ENCODE peak calls at places on chromosomes 16 and 17, in four cellular contexts. One of them, this sample, is unnamed.

GRCh38 chr17:29210879-29211278 is 30.7 kb upstream of the MYO18A start:
- DNase-seq in activated naive CD4-positive, alpha-beta T cell treated with Interleukin-2 at 50 U/mL for 16 hours: no peak
- DNase-seq in DMS 273 treated with DMSO at 0.1 percent for 48 hours: no peak
- DNase-seq in dermis blood vessel endothelial cell: no peak
- DNase-seq in this sample: peak

GRCh38 chr16:86533076-86533475 is 22.0 kb downstream of the MTHFSD start:
- DNase-seq in dermis blood vessel endothelial cell: no peak
- DNase-seq in DMS 273 treated with DMSO at 0.1 percent for 48 hours: no peak
- DNase-seq in activated naive CD4-positive, alpha-beta T cell treated with Interleukin-2 at 50 U/mL for 16 hours: no peak
- DNase-seq in this sample: no peak

GRCh38 chr17:44333371-44333770 is 8.7 kb upstream of the SLC25A39 start:
- DNase-seq in DMS 273 treated with DMSO at 0.1 percent for 48 hours: no peak
- DNase-seq in dermis blood vessel endothelial cell: no peak
- DNase-seq in activated naive CD4-positive, alpha-beta T cell treated with Interleukin-2 at 50 U/mL for 16 hours: no peak
- DNase-seq in this sample: no peak

GRCh38 chr17:38452719-38453118 is 24.5 kb downstream of the ARHGAP23 start:
- DNase-seq in activated naive CD4-positive, alpha-beta T cell treated with Interleukin-2 at 50 U/mL for 16 hours: no peak
- DNase-seq in DMS 273 treated with DMSO at 0.1 percent for 48 hours: no peak
- DNase-seq in dermis blood vessel endothelial cell: peak
- DNase-seq in this sample: peak

GRCh38 chr17:80949451-80950421 is 41.9 kb upstream of the CHMP6 start:
- DNase-seq in dermis blood vessel endothelial cell: no peak
- DNase-seq in activated naive CD4-positive, alpha-beta T cell treated with Interleukin-2 at 50 U/mL for 16 hours: no peak
- DNase-seq in DMS 273 treated with DMSO at 0.1 percent for 48 hours: no peak
- DNase-seq in this sample: no peak

GRCh38 chr16:75526032-75526790 is 9.7 kb downstream of the CHST5 start:
- DNase-seq in DMS 273 treated with DMSO at 0.1 percent for 48 hours: no peak
- DNase-seq in dermis blood vessel endothelial cell: no peak
- DNase-seq in activated naive CD4-positive, alpha-beta T cell treated with Interleukin-2 at 50 U/mL for 16 hours: no peak
- DNase-seq in this sample: no peak

GRCh38 chr17:63516910-63517824 is 6.0 kb upstream of the KCNH6 start:
- DNase-seq in DMS 273 treated with DMSO at 0.1 percent for 48 hours: no peak
- DNase-seq in dermis blood vessel endothelial cell: no peak
- DNase-seq in activated naive CD4-positive, alpha-beta T cell treated with Interleukin-2 at 50 U/mL for 16 hours: peak
- DNase-seq in this sample: no peak

GRCh38 chr17:77281024-77281903 is 140.5 kb downstream of the SEC14L1 start:
- DNase-seq in activated naive CD4-positive, alpha-beta T cell treated with Interleukin-2 at 50 U/mL for 16 hours: peak
- DNase-seq in dermis blood vessel endothelial cell: peak
- DNase-seq in DMS 273 treated with DMSO at 0.1 percent for 48 hours: no peak
- DNase-seq in this sample: peak

GRCh38 chr17:68527314-68527713 is 15.1 kb downstream of the PRKAR1A start:
- DNase-seq in DMS 273 treated with DMSO at 0.1 percent for 48 hours: no peak
- DNase-seq in activated naive CD4-positive, alpha-beta T cell treated with Interleukin-2 at 50 U/mL for 16 hours: no peak
- DNase-seq in dermis blood vessel endothelial cell: no peak
- DNase-seq in this sample: no peak

GRCh38 chr16:27378871-27379580 is 22.9 kb upstream of the IL21R start:
- DNase-seq in DMS 273 treated with DMSO at 0.1 percent for 48 hours: no peak
- DNase-seq in dermis blood vessel endothelial cell: no peak
- DNase-seq in activated naive CD4-positive, alpha-beta T cell treated with Interleukin-2 at 50 U/mL for 16 hours: peak
- DNase-seq in this sample: no peak

GRCh38 chr17:48013876-48014602 is 23.6 kb downstream of the COPZ2 start:
- DNase-seq in dermis blood vessel endothelial cell: no peak
- DNase-seq in DMS 273 treated with DMSO at 0.1 percent for 48 hours: no peak
- DNase-seq in activated naive CD4-positive, alpha-beta T cell treated with Interleukin-2 at 50 U/mL for 16 hours: no peak
- DNase-seq in this sample: no peak

GRCh38 chr17:12591336-12591735 is 74.4 kb upstream of the MYOCD start:
- DNase-seq in activated naive CD4-positive, alpha-beta T cell treated with Interleukin-2 at 50 U/mL for 16 hours: no peak
- DNase-seq in dermis blood vessel endothelial cell: no peak
- DNase-seq in DMS 273 treated with DMSO at 0.1 percent for 48 hours: no peak
- DNase-seq in this sample: no peak

GRCh38 chr17:9256944-9257629 is 235.8 kb downstream of the NTN1 start:
- DNase-seq in dermis blood vessel endothelial cell: peak
- DNase-seq in DMS 273 treated with DMSO at 0.1 percent for 48 hours: no peak
- DNase-seq in activated naive CD4-positive, alpha-beta T cell treated with Interleukin-2 at 50 U/mL for 16 hours: no peak
- DNase-seq in this sample: no peak

GRCh38 chr17:18996458-18996857 is 8.1 kb downstream of the FAM83G start:
- DNase-seq in DMS 273 treated with DMSO at 0.1 percent for 48 hours: no peak
- DNase-seq in dermis blood vessel endothelial cell: no peak
- DNase-seq in activated naive CD4-positive, alpha-beta T cell treated with Interleukin-2 at 50 U/mL for 16 hours: no peak
- DNase-seq in this sample: no peak

GRCh38 chr17:65430209-65430833 is 131.1 kb downstream of the AXIN2 start:
- DNase-seq in dermis blood vessel endothelial cell: no peak
- DNase-seq in DMS 273 treated with DMSO at 0.1 percent for 48 hours: no peak
- DNase-seq in activated naive CD4-positive, alpha-beta T cell treated with Interleukin-2 at 50 U/mL for 16 hours: no peak
- DNase-seq in this sample: no peak

GRCh38 chr17:73503560-73503959 is 140.7 kb downstream of the SDK2 start:
- DNase-seq in dermis blood vessel endothelial cell: no peak
- DNase-seq in DMS 273 treated with DMSO at 0.1 percent for 48 hours: no peak
- DNase-seq in activated naive CD4-positive, alpha-beta T cell treated with Interleukin-2 at 50 U/mL for 16 hours: no peak
- DNase-seq in this sample: no peak

GRCh38 chr16:73966851-73967250 is 329.8 kb upstream of the PSMD7 start:
- DNase-seq in activated naive CD4-positive, alpha-beta T cell treated with Interleukin-2 at 50 U/mL for 16 hours: no peak
- DNase-seq in DMS 273 treated with DMSO at 0.1 percent for 48 hours: no peak
- DNase-seq in dermis blood vessel endothelial cell: no peak
- DNase-seq in this sample: no peak

GRCh38 chr17:35923609-35924114 is 6.9 kb downstream of the RDM1 start:
- DNase-seq in dermis blood vessel endothelial cell: no peak
- DNase-seq in DMS 273 treated with DMSO at 0.1 percent for 48 hours: no peak
- DNase-seq in activated naive CD4-positive, alpha-beta T cell treated with Interleukin-2 at 50 U/mL for 16 hours: no peak
- DNase-seq in this sample: no peak

GRCh38 chr17:77308768-77309726 is 168.3 kb downstream of the SEC14L1 start:
- DNase-seq in activated naive CD4-positive, alpha-beta T cell treated with Interleukin-2 at 50 U/mL for 16 hours: no peak
- DNase-seq in DMS 273 treated with DMSO at 0.1 percent for 48 hours: no peak
- DNase-seq in dermis blood vessel endothelial cell: no peak
- DNase-seq in this sample: no peak

GRCh38 chr17:65797809-65798208 is 236.4 kb upstream of the AXIN2 start:
- DNase-seq in DMS 273 treated with DMSO at 0.1 percent for 48 hours: no peak
- DNase-seq in activated naive CD4-positive, alpha-beta T cell treated with Interleukin-2 at 50 U/mL for 16 hours: peak
- DNase-seq in dermis blood vessel endothelial cell: peak
- DNase-seq in this sample: peak

GRCh38 chr16:22318690-22319358 is 21.6 kb downstream of the POLR3E start:
- DNase-seq in activated naive CD4-positive, alpha-beta T cell treated with Interleukin-2 at 50 U/mL for 16 hours: peak
- DNase-seq in DMS 273 treated with DMSO at 0.1 percent for 48 hours: no peak
- DNase-seq in dermis blood vessel endothelial cell: peak
- DNase-seq in this sample: peak

GRCh38 chr17:63440127-63440769 is 5.9 kb downstream of the CYB561 start:
- DNase-seq in dermis blood vessel endothelial cell: no peak
- DNase-seq in activated naive CD4-positive, alpha-beta T cell treated with Interleukin-2 at 50 U/mL for 16 hours: peak
- DNase-seq in DMS 273 treated with DMSO at 0.1 percent for 48 hours: no peak
- DNase-seq in this sample: no peak

GRCh38 chr16:23408242-23409201 is 44.5 kb downstream of the COG7 start:
- DNase-seq in activated naive CD4-positive, alpha-beta T cell treated with Interleukin-2 at 50 U/mL for 16 hours: no peak
- DNase-seq in DMS 273 treated with DMSO at 0.1 percent for 48 hours: peak
- DNase-seq in dermis blood vessel endothelial cell: peak
- DNase-seq in this sample: peak

GRCh38 chr16:31335431-31335830 is 19.5 kb upstream of the ITGAX start:
- DNase-seq in dermis blood vessel endothelial cell: no peak
- DNase-seq in DMS 273 treated with DMSO at 0.1 percent for 48 hours: no peak
- DNase-seq in activated naive CD4-positive, alpha-beta T cell treated with Interleukin-2 at 50 U/mL for 16 hours: no peak
- DNase-seq in this sample: no peak

This sample was measured in lung microvascular endothelial cell.